ENCODE peak calls at places on chromosomes 12 and 14, in six cellular contexts. K is HCEC 1CT; Q is Right ventricle myocardium superior; C is stimulated activated CD8-positive, alpha-beta memory T cell treated with anti-CD3 and anti-CD28 coated beads, Interleukin-15, amount 100 ng/mL, for 48 hours; O is NCI-H2081; I is M059J. R is an unnamed sample.
A peak's percentile ranks its signal among the peaks of the same experiment; 100 is the strongest.

GRCh38 chr12:81078469-81079196 is 754 bp downstream of the ACSS3 start:
- DNase-seq in K (peak; percentile 60), Q (no peak), C (no peak), O (peak; percentile 13), I (peak; percentile 19), R (peak; percentile 5)

GRCh38 chr14:58430156-58430555 is 2.6 kb downstream of the KIAA0586 start:
- DNase-seq in K (peak; percentile 35), Q (no peak), C (no peak), O (no peak), I (peak; percentile 58), R (peak; percentile 42)

GRCh38 chr12:55696141-55696540 is 11.6 kb downstream of the ITGA7 start:
- DNase-seq in K (no peak), Q (no peak), C (no peak), O (no peak), I (no peak), R (no peak)

GRCh38 chr12:51900323-51900889 is 6.9 kb upstream of the ACVRL1 start:
- DNase-seq in K (no peak), Q (no peak), C (no peak), O (no peak), I (no peak), R (no peak)

GRCh38 chr14:102717211-102717610 is 60.0 kb upstream of the TRAF3 start:
- DNase-seq in K (no peak), Q (no peak), C (no peak), O (no peak), I (no peak), R (no peak)

GRCh38 chr14:92759679-92760523 is 11.5 kb upstream of the LGMN start:
- DNase-seq in K (no peak), Q (no peak), C (no peak), O (no peak), I (no peak), R (no peak)

GRCh38 chr12:42213023-42213422 is 25.0 kb downstream of the YAF2 start:
- DNase-seq in K (peak; percentile 14), Q (no peak), C (no peak), O (peak; percentile 64), I (peak; percentile 58), R (no peak)

GRCh38 chr14:58297412-58297761 is 968 bp upstream of the ARID4A start:
- DNase-seq in K (peak; percentile 53), Q (no peak), C (peak; percentile 4), O (no peak), I (no peak), R (no peak)

GRCh38 chr12:12562016-12562483 is 613 bp downstream of the DUSP16 start:
- DNase-seq in K (peak; percentile 25), Q (peak; percentile 52), C (no peak), O (no peak), I (peak; percentile 36), R (no peak)

GRCh38 chr12:66199141-66199540 is 10.1 kb downstream of the IRAK3 start:
- DNase-seq in K (no peak), Q (no peak), C (no peak), O (no peak), I (no peak), R (no peak)

GRCh38 chr14:99780690-99781089 is 12.5 kb upstream of the EML1 start:
- DNase-seq in K (no peak), Q (no peak), C (no peak), O (no peak), I (no peak), R (no peak)

GRCh38 chr12:75852143-75852542 is 179.4 kb downstream of the PHLDA1 start:
- DNase-seq in K (peak; percentile 31), Q (no peak), C (no peak), O (peak; percentile 54), I (peak; percentile 73), R (no peak)

GRCh38 chr14:95515080-95515489 is 1.4 kb downstream of the SYNE3 start:
- DNase-seq in K (no peak), Q (peak; percentile 85), C (no peak), O (no peak), I (no peak), R (no peak)

R was measured in A172.